ENCODE peak calls at places on chromosomes 16 and 17, in four cellular contexts. One of them, this sample, is unnamed.

GRCh38 chr16:50006954-50007353 is 18.1 kb upstream of the CNEP1R1 start:
- DNase-seq in iris pigment epithelial cell: no peak
- DNase-seq in stimulated activated CD4-positive, alpha-beta T cell treated with anti-CD3 and anti-CD28 coated beads, Interleukin-2, amount 100 ng/mL, for 48 hours: no peak
- DNase-seq in neural crest cell: no peak
- DNase-seq in this sample: no peak

GRCh38 chr17:520447-521167 is 168.0 kb upstream of the RPH3AL start:
- DNase-seq in iris pigment epithelial cell: peak; percentile 83
- DNase-seq in stimulated activated CD4-positive, alpha-beta T cell treated with anti-CD3 and anti-CD28 coated beads, Interleukin-2, amount 100 ng/mL, for 48 hours: no peak
- DNase-seq in neural crest cell: no peak
- DNase-seq in this sample: no peak

GRCh38 chr16:14364386-14365199 is 265.5 kb downstream of the PARN start:
- DNase-seq in iris pigment epithelial cell: peak; percentile 93
- DNase-seq in stimulated activated CD4-positive, alpha-beta T cell treated with anti-CD3 and anti-CD28 coated beads, Interleukin-2, amount 100 ng/mL, for 48 hours: no peak
- DNase-seq in neural crest cell: no peak
- DNase-seq in this sample: no peak

GRCh38 chr16:54821731-54822130 is 108.9 kb upstream of the IRX5 start:
- DNase-seq in iris pigment epithelial cell: no peak
- DNase-seq in stimulated activated CD4-positive, alpha-beta T cell treated with anti-CD3 and anti-CD28 coated beads, Interleukin-2, amount 100 ng/mL, for 48 hours: no peak
- DNase-seq in neural crest cell: no peak
- DNase-seq in this sample: no peak

GRCh38 chr16:28140788-28141618 is 70.8 kb downstream of the XPO6 start:
- DNase-seq in iris pigment epithelial cell: no peak
- DNase-seq in stimulated activated CD4-positive, alpha-beta T cell treated with anti-CD3 and anti-CD28 coated beads, Interleukin-2, amount 100 ng/mL, for 48 hours: peak; percentile 16
- DNase-seq in neural crest cell: no peak
- DNase-seq in this sample: no peak

GRCh38 chr16:54620197-54620596 is 310.5 kb upstream of the IRX5 start:
- DNase-seq in iris pigment epithelial cell: no peak
- DNase-seq in stimulated activated CD4-positive, alpha-beta T cell treated with anti-CD3 and anti-CD28 coated beads, Interleukin-2, amount 100 ng/mL, for 48 hours: no peak
- DNase-seq in neural crest cell: no peak
- DNase-seq in this sample: no peak

GRCh38 chr17:2402517-2402916 is 1.7 kb upstream of the MNT start:
- DNase-seq in iris pigment epithelial cell: no peak
- DNase-seq in stimulated activated CD4-positive, alpha-beta T cell treated with anti-CD3 and anti-CD28 coated beads, Interleukin-2, amount 100 ng/mL, for 48 hours: no peak
- DNase-seq in neural crest cell: no peak
- DNase-seq in this sample: no peak

GRCh38 chr16:81493755-81494433 is 49.3 kb downstream of the CMIP start:
- DNase-seq in iris pigment epithelial cell: peak; percentile 86
- DNase-seq in stimulated activated CD4-positive, alpha-beta T cell treated with anti-CD3 and anti-CD28 coated beads, Interleukin-2, amount 100 ng/mL, for 48 hours: peak; percentile 22
- DNase-seq in neural crest cell: no peak
- DNase-seq in this sample: no peak

GRCh38 chr16:68206224-68206623 is 29.7 kb downstream of the ESRP2 start:
- DNase-seq in iris pigment epithelial cell: no peak
- DNase-seq in stimulated activated CD4-positive, alpha-beta T cell treated with anti-CD3 and anti-CD28 coated beads, Interleukin-2, amount 100 ng/mL, for 48 hours: no peak
- DNase-seq in neural crest cell: no peak
- DNase-seq in this sample: no peak

GRCh38 chr17:11318207-11318606 is 77.2 kb downstream of the SHISA6 start:
- DNase-seq in iris pigment epithelial cell: no peak
- DNase-seq in stimulated activated CD4-positive, alpha-beta T cell treated with anti-CD3 and anti-CD28 coated beads, Interleukin-2, amount 100 ng/mL, for 48 hours: no peak
- DNase-seq in neural crest cell: no peak
- DNase-seq in this sample: peak; percentile 68

GRCh38 chr17:17076066-17076465 is 33.8 kb downstream of the MPRIP start:
- DNase-seq in iris pigment epithelial cell: no peak
- DNase-seq in stimulated activated CD4-positive, alpha-beta T cell treated with anti-CD3 and anti-CD28 coated beads, Interleukin-2, amount 100 ng/mL, for 48 hours: no peak
- DNase-seq in neural crest cell: no peak
- DNase-seq in this sample: no peak

GRCh38 chr17:45910667-45911066 is 16.3 kb downstream of the MAPT start:
- DNase-seq in iris pigment epithelial cell: no peak
- DNase-seq in stimulated activated CD4-positive, alpha-beta T cell treated with anti-CD3 and anti-CD28 coated beads, Interleukin-2, amount 100 ng/mL, for 48 hours: no peak
- DNase-seq in neural crest cell: no peak
- DNase-seq in this sample: no peak

GRCh38 chr17:72611172-72611571 is 481.3 kb downstream of the SLC39A11 start:
- DNase-seq in iris pigment epithelial cell: no peak
- DNase-seq in stimulated activated CD4-positive, alpha-beta T cell treated with anti-CD3 and anti-CD28 coated beads, Interleukin-2, amount 100 ng/mL, for 48 hours: no peak
- DNase-seq in neural crest cell: no peak
- DNase-seq in this sample: no peak

GRCh38 chr17:4327638-4328037 is 38.8 kb downstream of the UBE2G1 start:
- DNase-seq in iris pigment epithelial cell: peak; percentile 68
- DNase-seq in stimulated activated CD4-positive, alpha-beta T cell treated with anti-CD3 and anti-CD28 coated beads, Interleukin-2, amount 100 ng/mL, for 48 hours: no peak
- DNase-seq in neural crest cell: no peak
- DNase-seq in this sample: no peak

GRCh38 chr17:40068129-40068581 is 5.4 kb downstream of the THRA start:
- DNase-seq in iris pigment epithelial cell: no peak
- DNase-seq in stimulated activated CD4-positive, alpha-beta T cell treated with anti-CD3 and anti-CD28 coated beads, Interleukin-2, amount 100 ng/mL, for 48 hours: no peak
- DNase-seq in neural crest cell: no peak
- DNase-seq in this sample: no peak

GRCh38 chr16:80804061-80804450 is 342 bp downstream of the CDYL2 start:
- DNase-seq in iris pigment epithelial cell: peak; percentile 53
- DNase-seq in stimulated activated CD4-positive, alpha-beta T cell treated with anti-CD3 and anti-CD28 coated beads, Interleukin-2, amount 100 ng/mL, for 48 hours: peak; percentile 55
- DNase-seq in neural crest cell: peak; percentile 48
- DNase-seq in this sample: no peak

GRCh38 chr17:6903516-6903915 is 72.0 kb upstream of the TEKT1 start:
- DNase-seq in iris pigment epithelial cell: no peak
- DNase-seq in stimulated activated CD4-positive, alpha-beta T cell treated with anti-CD3 and anti-CD28 coated beads, Interleukin-2, amount 100 ng/mL, for 48 hours: no peak
- DNase-seq in neural crest cell: no peak
- DNase-seq in this sample: no peak

GRCh38 chr16:72739577-72739976 is 308.4 kb downstream of the ZFHX3 start:
- DNase-seq in iris pigment epithelial cell: peak; percentile 64
- DNase-seq in stimulated activated CD4-positive, alpha-beta T cell treated with anti-CD3 and anti-CD28 coated beads, Interleukin-2, amount 100 ng/mL, for 48 hours: no peak
- DNase-seq in neural crest cell: no peak
- DNase-seq in this sample: no peak

GRCh38 chr17:67685351-67685750 is 32.4 kb upstream of the NOL11 start:
- DNase-seq in iris pigment epithelial cell: no peak
- DNase-seq in stimulated activated CD4-positive, alpha-beta T cell treated with anti-CD3 and anti-CD28 coated beads, Interleukin-2, amount 100 ng/mL, for 48 hours: no peak
- DNase-seq in neural crest cell: no peak
- DNase-seq in this sample: no peak

GRCh38 chr17:81397314-81398169 is 2.3 kb downstream of the BAHCC1 start:
- DNase-seq in iris pigment epithelial cell: peak; percentile 73
- DNase-seq in stimulated activated CD4-positive, alpha-beta T cell treated with anti-CD3 and anti-CD28 coated beads, Interleukin-2, amount 100 ng/mL, for 48 hours: no peak
- DNase-seq in neural crest cell: peak; percentile 82
- DNase-seq in this sample: no peak

GRCh38 chr17:32486091-32486700 is 597 bp upstream of the CDK5R1 start:
- DNase-seq in iris pigment epithelial cell: peak; percentile 74
- DNase-seq in stimulated activated CD4-positive, alpha-beta T cell treated with anti-CD3 and anti-CD28 coated beads, Interleukin-2, amount 100 ng/mL, for 48 hours: peak; percentile 56
- DNase-seq in neural crest cell: no peak
- DNase-seq in this sample: no peak

GRCh38 chr16:49811630-49812334 is 44.1 kb downstream of the ZNF423 start:
- DNase-seq in iris pigment epithelial cell: no peak
- DNase-seq in stimulated activated CD4-positive, alpha-beta T cell treated with anti-CD3 and anti-CD28 coated beads, Interleukin-2, amount 100 ng/mL, for 48 hours: no peak
- DNase-seq in neural crest cell: no peak
- DNase-seq in this sample: no peak

GRCh38 chr17:56821847-56822534 is 11.7 kb downstream of the C17orf67 start:
- DNase-seq in iris pigment epithelial cell: no peak
- DNase-seq in stimulated activated CD4-positive, alpha-beta T cell treated with anti-CD3 and anti-CD28 coated beads, Interleukin-2, amount 100 ng/mL, for 48 hours: no peak
- DNase-seq in neural crest cell: no peak
- DNase-seq in this sample: no peak

GRCh38 chr17:40551874-40552768 is 13.2 kb downstream of the CCR7 start:
- DNase-seq in iris pigment epithelial cell: peak; percentile 99
- DNase-seq in stimulated activated CD4-positive, alpha-beta T cell treated with anti-CD3 and anti-CD28 coated beads, Interleukin-2, amount 100 ng/mL, for 48 hours: no peak
- DNase-seq in neural crest cell: no peak
- DNase-seq in this sample: peak; percentile 91

GRCh38 chr17:17078832-17079231 is 36.6 kb downstream of the MPRIP start:
- DNase-seq in iris pigment epithelial cell: no peak
- DNase-seq in stimulated activated CD4-positive, alpha-beta T cell treated with anti-CD3 and anti-CD28 coated beads, Interleukin-2, amount 100 ng/mL, for 48 hours: no peak
- DNase-seq in neural crest cell: no peak
- DNase-seq in this sample: no peak

GRCh38 chr16:11632455-11632921 is 35.8 kb upstream of the SNN start:
- DNase-seq in iris pigment epithelial cell: peak; percentile 68
- DNase-seq in stimulated activated CD4-positive, alpha-beta T cell treated with anti-CD3 and anti-CD28 coated beads, Interleukin-2, amount 100 ng/mL, for 48 hours: no peak
- DNase-seq in neural crest cell: no peak
- DNase-seq in this sample: no peak

GRCh38 chr16:75151798-75152197 is 3.5 kb downstream of the ZFP1 start:
- DNase-seq in iris pigment epithelial cell: no peak
- DNase-seq in stimulated activated CD4-positive, alpha-beta T cell treated with anti-CD3 and anti-CD28 coated beads, Interleukin-2, amount 100 ng/mL, for 48 hours: no peak
- DNase-seq in neural crest cell: no peak
- DNase-seq in this sample: no peak

GRCh38 chr17:74123350-74123749 is 80.1 kb upstream of the RPL38 start:
- DNase-seq in iris pigment epithelial cell: peak; percentile 14
- DNase-seq in stimulated activated CD4-positive, alpha-beta T cell treated with anti-CD3 and anti-CD28 coated beads, Interleukin-2, amount 100 ng/mL, for 48 hours: no peak
- DNase-seq in neural crest cell: no peak
- DNase-seq in this sample: no peak